ENCODE peak calls at places on chromosomes 12 and 14, in nine cellular contexts. K is T-helper 2 cell; C is G401; H is GM23338; X is gastrocnemius medialis; M is keratinocyte; N is activated CD4-positive, alpha-beta T cell treated with anti-CD3 and anti-CD28 coated beads, Interleukin-2, amount 50 U/mL, for 4 hours; R is GM03348; Y is RWPE2. O is an unnamed sample.

GRCh38 chr14:37150414-37150813 is 22.0 kb downstream of the SLC25A21 start:
- DNase-seq in K (no peak), C (peak; percentile 6), H (peak; percentile 70), X (no peak), M (no peak), N (no peak), R (peak; percentile 60), Y (no peak), O (no peak)

GRCh38 chr12:88399811-88400210 is 180.5 kb downstream of the KITLG start:
- DNase-seq in K (no peak), C (no peak), H (no peak), X (no peak), M (no peak), N (no peak), R (no peak), Y (no peak), O (no peak)

GRCh38 chr12:105107497-105108371 is at the start of gene WASHC4:
- DNase-seq in K (peak; percentile 88), C (peak; percentile 91), H (peak; percentile 96), X (peak; percentile 90), M (no peak), N (peak; percentile 85), R (peak; percentile 98), Y (peak; percentile 93), O (peak; percentile 89)

GRCh38 chr14:72618424-72618823 is 275.5 kb downstream of the DPF3 start:
- DNase-seq in K (no peak), C (no peak), H (no peak), X (no peak), M (no peak), N (no peak), R (no peak), Y (no peak), O (no peak)

GRCh38 chr12:89029961-89030360 is 322.3 kb downstream of the DUSP6 start:
- DNase-seq in K (no peak), C (no peak), H (no peak), X (no peak), M (no peak), N (no peak), R (no peak), Y (no peak), O (no peak)

GRCh38 chr12:10362828-10363664 is 26.8 kb downstream of the KLRK1 start:
- DNase-seq in K (no peak), C (no peak), H (peak; percentile 52), X (no peak), M (no peak), N (no peak), R (no peak), Y (no peak), O (no peak)

GRCh38 chr12:5244513-5244972 is 187.4 kb upstream of the NTF3 start:
- DNase-seq in K (no peak), C (no peak), H (peak; percentile 67), X (no peak), M (no peak), N (no peak), R (no peak), Y (no peak), O (no peak)

GRCh38 chr14:69985456-69985855 is 106.2 kb downstream of the SMOC1 start:
- DNase-seq in K (no peak), C (no peak), H (no peak), X (no peak), M (no peak), N (no peak), R (no peak), Y (no peak), O (no peak)

GRCh38 chr12:91984571-91984970 is 161.1 kb downstream of the BTG1 start:
- DNase-seq in K (no peak), C (no peak), H (no peak), X (no peak), M (no peak), N (no peak), R (no peak), Y (no peak), O (no peak)

GRCh38 chr14:90179357-90179756 is 77.0 kb upstream of the PSMC1 start:
- DNase-seq in K (no peak), C (no peak), H (no peak), X (no peak), M (no peak), N (no peak), R (no peak), Y (no peak), O (no peak)

GRCh38 chr12:25365340-25365730 is 114.6 kb upstream of the KRAS start:
- DNase-seq in K (no peak), C (no peak), H (no peak), X (no peak), M (no peak), N (no peak), R (no peak), Y (no peak), O (no peak)

GRCh38 chr14:72104011-72104613 is 171.9 kb downstream of the RGS6 start:
- DNase-seq in K (no peak), C (no peak), H (peak; percentile 69), X (no peak), M (no peak), N (peak; percentile 2), R (peak; percentile 15), Y (no peak), O (no peak)

GRCh38 chr12:32891526-32891925 is 5.1 kb downstream of the PKP2 start:
- DNase-seq in K (no peak), C (no peak), H (no peak), X (no peak), M (no peak), N (no peak), R (no peak), Y (no peak), O (no peak)

GRCh38 chr14:95557832-95558231 is 23.0 kb downstream of the GLRX5 start:
- DNase-seq in K (no peak), C (no peak), H (no peak), X (no peak), M (no peak), N (no peak), R (no peak), Y (no peak), O (no peak)

GRCh38 chr12:40149673-40150260 is 43.9 kb upstream of the SLC2A13 start:
- DNase-seq in K (no peak), C (no peak), H (no peak), X (no peak), M (no peak), N (no peak), R (no peak), Y (no peak), O (no peak)

GRCh38 chr12:21725731-21726130 is 48.8 kb downstream of the KCNJ8 start:
- DNase-seq in K (no peak), C (no peak), H (no peak), X (no peak), M (no peak), N (no peak), R (no peak), Y (no peak), O (no peak)

GRCh38 chr14:62322216-62322615 is 560.0 kb downstream of the SNAPC1 start:
- DNase-seq in K (no peak), C (no peak), H (no peak), X (no peak), M (no peak), N (no peak), R (no peak), Y (no peak), O (no peak)

GRCh38 chr12:106086696-106087095 is 52.1 kb downstream of the NUAK1 start:
- DNase-seq in K (no peak), C (no peak), H (no peak), X (no peak), M (no peak), N (no peak), R (no peak), Y (no peak), O (no peak)

GRCh38 chr14:103233328-103233727 is 100.7 kb upstream of the EIF5 start:
- DNase-seq in K (no peak), C (no peak), H (no peak), X (no peak), M (no peak), N (no peak), R (no peak), Y (no peak), O (no peak)

GRCh38 chr12:79706156-79706555 is 15.4 kb upstream of the PAWR start:
- DNase-seq in K (no peak), C (no peak), H (no peak), X (no peak), M (peak; percentile 71), N (no peak), R (no peak), Y (no peak), O (no peak)

GRCh38 chr14:72253503-72253902 is 321.3 kb downstream of the RGS6 start:
- DNase-seq in K (no peak), C (no peak), H (no peak), X (no peak), M (no peak), N (no peak), R (no peak), Y (no peak), O (no peak)

GRCh38 chr14:105260826-105261438 is 12.6 kb downstream of the BTBD6 start:
- DNase-seq in K (no peak), C (no peak), H (no peak), X (no peak), M (no peak), N (no peak), R (no peak), Y (no peak), O (no peak)

GRCh38 chr12:104292872-104293794 is 10.4 kb upstream of the EID3 start:
- DNase-seq in K (no peak), C (no peak), H (no peak), X (no peak), M (no peak), N (no peak), R (no peak), Y (no peak), O (no peak)

GRCh38 chr14:35242599-35243311 is 49.4 kb upstream of the PSMA6 start:
- DNase-seq in K (no peak), C (no peak), H (no peak), X (no peak), M (no peak), N (no peak), R (no peak), Y (no peak), O (no peak)

GRCh38 chr12:124694846-124695497 is 127.6 kb upstream of the NCOR2 start:
- DNase-seq in K (no peak), C (peak; percentile 67), H (peak; percentile 45), X (no peak), M (no peak), N (no peak), R (peak; percentile 59), Y (no peak), O (no peak)

GRCh38 chr12:57175428-57176138 is 28.2 kb upstream of the LRP1-AS start:
- DNase-seq in K (no peak), C (peak; percentile 89), H (peak; percentile 94), X (peak; percentile 60), M (peak; percentile 94), N (peak; percentile 9), R (peak; percentile 81), Y (peak; percentile 95), O (peak; percentile 95)

GRCh38 chr14:31395572-31396205 is 24.7 kb downstream of the HEATR5A start:
- DNase-seq in K (no peak), C (no peak), H (no peak), X (no peak), M (no peak), N (no peak), R (no peak), Y (no peak), O (no peak)

GRCh38 chr12:48084841-48085460 is 20.9 kb downstream of the SENP1 start:
- DNase-seq in K (no peak), C (no peak), H (peak; percentile 4), X (no peak), M (no peak), N (no peak), R (no peak), Y (no peak), O (no peak)

GRCh38 chr12:495466-495865 is 35.7 kb downstream of the B4GALNT3 start:
- DNase-seq in K (no peak), C (no peak), H (no peak), X (no peak), M (no peak), N (no peak), R (no peak), Y (no peak), O (no peak)

GRCh38 chr14:69559581-69560011 is 15.1 kb downstream of the CCDC177 start:
- DNase-seq in K (no peak), C (peak; percentile 76), H (no peak), X (no peak), M (no peak), N (no peak), R (no peak), Y (no peak), O (no peak)

GRCh38 chr12:82225871-82226270 is 132.3 kb downstream of the CCDC59 start:
- DNase-seq in K (no peak), C (no peak), H (no peak), X (no peak), M (no peak), N (no peak), R (no peak), Y (no peak), O (no peak)